ENCODE peak calls at places on chromosome 11, in eight cellular contexts. S is NCI-H345, V is left ventricle myocardium inferior, A is A549, Y is BE2C, H is smooth muscle cell of the brain vasculature, Z is H9, C is HTR-8/SVneo. F is an unnamed sample.

GRCh38 chr11:111541209-111542061 is 915 bp downstream of the LAYN start:
- DNase-seq in S (no peak), V (peak), A (no peak), Y (no peak), H (no peak), Z (peak), C (peak), F (no peak)

GRCh38 chr11:10350341-10350740 is 45.5 kb downstream of the ADM start:
- DNase-seq in S (no peak), V (no peak), A (no peak), Y (no peak), H (no peak), Z (peak), C (no peak), F (no peak)

GRCh38 chr11:68296344-68297051 is 15.9 kb upstream of the LRP5 start:
- DNase-seq in S (no peak), V (no peak), A (no peak), Y (no peak), H (no peak), Z (no peak), C (no peak), F (no peak)

GRCh38 chr11:109960831-109961230 is 132.4 kb upstream of the ZC3H12C start:
- DNase-seq in S (no peak), V (peak), A (no peak), Y (no peak), H (peak), Z (no peak), C (no peak), F (no peak)

GRCh38 chr11:60625262-60625661 is 74.2 kb upstream of the MS4A8 start:
- DNase-seq in S (no peak), V (no peak), A (no peak), Y (peak), H (no peak), Z (peak), C (no peak), F (no peak)

GRCh38 chr11:27816200-27816599 is 115.9 kb upstream of the BDNF start:
- DNase-seq in S (no peak), V (no peak), A (no peak), Y (no peak), H (no peak), Z (no peak), C (no peak), F (no peak)

GRCh38 chr11:48210052-48210451 is 6.6 kb upstream of the OR4B1 start:
- DNase-seq in S (no peak), V (no peak), A (peak), Y (peak), H (no peak), Z (peak), C (no peak), F (no peak)

GRCh38 chr11:8719260-8720190 is 36.9 kb downstream of the RPL27A start:
- DNase-seq in S (no peak), V (peak), A (peak), Y (no peak), H (no peak), Z (no peak), C (peak), F (no peak)

GRCh38 chr11:93368022-93368421 is 37.5 kb downstream of the DEUP1 start:
- DNase-seq in S (no peak), V (no peak), A (no peak), Y (no peak), H (no peak), Z (no peak), C (no peak), F (no peak)

GRCh38 chr11:1341928-1342524 is 32.6 kb upstream of the TOLLIP start:
- DNase-seq in S (no peak), V (no peak), A (peak), Y (no peak), H (no peak), Z (no peak), C (peak), F (no peak)